ENCODE peak calls at places on chromosomes 13 and 19, in five cellular contexts. M, U, Z, H and N are unnamed samples.

GRCh38 chr19:13841339-13842293 is 35.3 kb upstream of the NANOS3 start:
- DNase-seq in M (peak; percentile 68), U (no peak), Z (no peak), H (no peak), N (peak; percentile 93)

GRCh38 chr19:23283925-23284324 is 33.7 kb upstream of the ZNF724 start:
- DNase-seq in M (peak; percentile 34), U (no peak), Z (peak; percentile 46), H (peak; percentile 54), N (no peak)

GRCh38 chr13:19153782-19154450 is 27.7 kb downstream of the TUBA3C start:
- DNase-seq in M (no peak), U (peak; percentile 5), Z (no peak), H (no peak), N (no peak)

GRCh38 chr19:54136864-54137113 is 773 bp upstream of the CNOT3 start:
- DNase-seq in M (no peak), U (no peak), Z (no peak), H (no peak), N (no peak)

GRCh38 chr13:28257305-28257704 is 119.0 kb downstream of the PAN3 start:
- DNase-seq in M (no peak), U (no peak), Z (no peak), H (no peak), N (no peak)

GRCh38 chr13:33090755-33091454 is 74.7 kb downstream of the KL start:
- DNase-seq in M (no peak), U (no peak), Z (no peak), H (no peak), N (no peak)

GRCh38 chr13:41505209-41505835 is 48.0 kb downstream of the RGCC start:
- DNase-seq in M (no peak), U (no peak), Z (no peak), H (no peak), N (no peak)

GRCh38 chr13:69935043-69935442 is 172.6 kb upstream of the ATXN8OS start:
- DNase-seq in M (no peak), U (no peak), Z (no peak), H (no peak), N (no peak)

GRCh38 chr19:54707932-54708331 is 16.3 kb upstream of the KIR3DL3 start:
- DNase-seq in M (no peak), U (no peak), Z (no peak), H (no peak), N (no peak)

GRCh38 chr13:32021785-32022184 is 9.8 kb upstream of the FRY start:
- DNase-seq in M (no peak), U (no peak), Z (no peak), H (no peak), N (no peak)

GRCh38 chr13:23322353-23323336 is 110.9 kb downstream of the SACS start:
- DNase-seq in M (no peak), U (peak; percentile 24), Z (no peak), H (no peak), N (no peak)